ENCODE peak calls at places on chromosomes 16 and 17, in six cellular contexts. Z is H9, I is neuronal stem cell, G is H1, F is trophoblast cell, H is mesenchymal stem cell. J is an unnamed sample.

GRCh38 chr16:81598083-81598482 is 153.5 kb downstream of the CMIP start:
- DNase-seq in Z (no peak), I (no peak), G (no peak), F (no peak), H (no peak), J (no peak)

GRCh38 chr17:50087246-50087911 is 7.8 kb upstream of the PDK2 start:
- DNase-seq in Z (peak), I (peak), G (peak), F (peak), H (peak), J (peak)

GRCh38 chr17:9700754-9701476 is 55.6 kb downstream of the USP43 start:
- DNase-seq in Z (no peak), I (no peak), G (no peak), F (peak), H (no peak), J (no peak)

GRCh38 chr17:19247423-19247822 is 10.3 kb downstream of the EPN2 start:
- DNase-seq in Z (no peak), I (no peak), G (no peak), F (no peak), H (no peak), J (no peak)

GRCh38 chr17:58265266-58265665 is 15.5 kb downstream of the MPO start:
- DNase-seq in Z (no peak), I (no peak), G (no peak), F (no peak), H (no peak), J (no peak)

GRCh38 chr17:53629188-53629587 is 193.5 kb upstream of the KIF2B start:
- DNase-seq in Z (no peak), I (no peak), G (no peak), F (no peak), H (no peak), J (peak)

GRCh38 chr17:70629902-70630301 is 460.6 kb downstream of the KCNJ2 start:
- DNase-seq in Z (no peak), I (no peak), G (no peak), F (no peak), H (no peak), J (peak)

GRCh38 chr17:77571562-77571981 is 386.9 kb upstream of the TNRC6C start:
- DNase-seq in Z (no peak), I (no peak), G (no peak), F (no peak), H (no peak), J (peak)

GRCh38 chr17:10105513-10106001 is 92.8 kb downstream of the GAS7 start:
- DNase-seq in Z (no peak), I (no peak), G (no peak), F (peak), H (peak), J (peak)

GRCh38 chr17:73308017-73308823 is 3.6 kb downstream of the CDC42EP4 start:
- DNase-seq in Z (no peak), I (no peak), G (no peak), F (peak), H (peak), J (peak)

GRCh38 chr17:48494335-48494734 is 36.5 kb downstream of the HOXB1 start:
- DNase-seq in Z (no peak), I (no peak), G (no peak), F (no peak), H (peak), J (peak)

GRCh38 chr16:66932076-66932475 is 2.1 kb downstream of the CIAO2B start:
- DNase-seq in Z (no peak), I (no peak), G (no peak), F (peak), H (no peak), J (no peak)

GRCh38 chr16:75265911-75266701 is 14.7 kb upstream of the BCAR1 start:
- DNase-seq in Z (peak), I (peak), G (peak), F (peak), H (peak), J (peak)

GRCh38 chr17:77382356-77382911 is 241.7 kb downstream of the SEC14L1 start:
- DNase-seq in Z (peak), I (no peak), G (no peak), F (no peak), H (no peak), J (no peak)

DNA sequence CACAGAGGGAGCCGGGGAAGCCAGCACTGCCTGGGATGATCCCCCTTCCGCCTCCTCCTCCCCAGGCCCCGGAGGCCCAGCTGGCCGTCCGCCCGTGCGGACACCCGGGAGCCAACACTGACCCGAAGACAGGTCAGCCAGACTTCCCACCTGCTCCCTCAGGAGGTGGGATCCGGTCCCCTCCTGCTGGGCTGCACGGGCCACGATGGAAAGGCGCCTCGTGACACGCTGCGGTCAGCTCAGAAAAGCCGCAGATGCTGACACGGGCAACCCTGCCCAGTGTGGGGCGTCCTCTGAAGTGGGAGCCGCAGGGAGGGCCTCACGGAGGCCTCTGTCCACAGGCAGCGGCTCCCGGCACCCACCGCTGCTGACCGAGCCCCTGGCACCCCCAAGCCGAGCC is 49.3 kb downstream of the CBFA2T3 start:
- DNase-seq in Z (no peak), I (no peak), G (no peak), F (no peak), H (no peak), J (no peak)
- H3K14ac ChIP-seq in Z (no peak), I (peak), G (no peak), F (no peak), H (no peak), J (no peak)

GRCh38 chr16:86905302-86905701 is 327.0 kb downstream of the FOXL1 start:
- DNase-seq in Z (no peak), I (no peak), G (no peak), F (no peak), H (no peak), J (no peak)
- H3K14ac ChIP-seq in Z (no peak), I (no peak), G (no peak), F (no peak), H (no peak), J (no peak)

GRCh38 chr17:39619786-39620101 is 7.0 kb upstream of the PPP1R1B start:
- DNase-seq in Z (no peak), I (no peak), G (no peak), F (no peak), H (no peak), J (no peak)
- H3K14ac ChIP-seq in Z (no peak), I (no peak), G (no peak), F (no peak), H (no peak), J (no peak)

DNA sequence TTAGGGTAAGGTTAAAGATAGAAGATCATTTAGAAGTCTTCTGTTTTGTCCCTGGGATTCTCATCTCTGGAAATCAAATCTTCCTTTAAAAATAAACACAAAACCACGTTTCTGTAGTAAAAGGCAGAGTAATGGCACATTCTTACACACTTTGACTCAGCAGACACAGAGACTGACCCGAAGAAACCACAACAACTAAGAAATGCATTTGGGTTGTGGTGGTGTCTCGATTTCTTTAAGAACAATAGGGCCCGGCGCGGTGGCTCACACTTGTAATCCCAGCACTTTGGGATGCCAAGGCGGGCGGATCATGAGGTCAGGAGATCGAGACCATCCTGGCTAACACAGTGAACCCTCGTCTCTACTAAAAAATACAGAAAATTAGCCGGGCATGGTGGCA is 54.9 kb upstream of the MYH10 start:
- DNase-seq in Z (no peak), I (no peak), G (no peak), F (no peak), H (no peak), J (no peak)
- H3K14ac ChIP-seq in Z (no peak), I (no peak), G (no peak), F (no peak), H (no peak), J (no peak)

GRCh38 chr16:51710930-51711563 is 560.0 kb upstream of the SALL1 start:
- DNase-seq in Z (no peak), I (no peak), G (no peak), F (no peak), H (no peak), J (no peak)

GRCh38 chr16:51716195-51716594 is 565.1 kb upstream of the SALL1 start:
- DNase-seq in Z (no peak), I (no peak), G (no peak), F (no peak), H (no peak), J (no peak)

GRCh38 chr16:51710186-51710585 is 559.1 kb upstream of the SALL1 start:
- DNase-seq in Z (no peak), I (no peak), G (no peak), F (no peak), H (no peak), J (no peak)

GRCh38 chr16:51708861-51709260 is 557.8 kb upstream of the SALL1 start:
- DNase-seq in Z (no peak), I (no peak), G (no peak), F (no peak), H (no peak), J (no peak)

GRCh38 chr16:51713502-51713901 is 562.4 kb upstream of the SALL1 start:
- DNase-seq in Z (no peak), I (no peak), G (no peak), F (no peak), H (no peak), J (no peak)
- H3K14ac ChIP-seq in Z (no peak), I (no peak), G (no peak), F (no peak), H (no peak), J (no peak)

GRCh38 chr17:61088556-61088955 is 311.1 kb upstream of the TBX2 start:
- DNase-seq in Z (no peak), I (no peak), G (no peak), F (no peak), H (peak), J (peak)

DNA sequence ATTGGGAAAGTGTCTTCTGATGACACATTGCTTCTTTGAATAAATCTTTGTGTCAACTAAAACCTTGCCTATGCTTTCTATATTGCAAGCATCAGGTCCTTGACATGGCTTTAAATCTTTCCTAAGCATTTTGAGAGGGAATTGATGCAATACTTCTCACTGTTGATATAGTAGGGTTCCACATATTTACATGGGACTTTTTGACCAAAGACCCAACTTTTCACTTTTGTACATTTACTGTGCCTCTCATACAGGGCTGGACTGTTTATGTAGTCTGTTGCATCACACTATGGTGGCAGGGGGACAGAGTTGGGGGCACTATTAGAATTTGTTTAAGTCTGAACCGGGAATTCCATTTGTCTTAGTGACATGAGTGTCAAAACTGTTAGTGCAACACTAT is 308.5 kb upstream of the TBX2 start:
- DNase-seq in Z (no peak), I (no peak), G (no peak), F (no peak), H (peak), J (no peak)
- H3K14ac ChIP-seq in Z (no peak), I (no peak), G (no peak), F (no peak), H (no peak), J (no peak)

DNA sequence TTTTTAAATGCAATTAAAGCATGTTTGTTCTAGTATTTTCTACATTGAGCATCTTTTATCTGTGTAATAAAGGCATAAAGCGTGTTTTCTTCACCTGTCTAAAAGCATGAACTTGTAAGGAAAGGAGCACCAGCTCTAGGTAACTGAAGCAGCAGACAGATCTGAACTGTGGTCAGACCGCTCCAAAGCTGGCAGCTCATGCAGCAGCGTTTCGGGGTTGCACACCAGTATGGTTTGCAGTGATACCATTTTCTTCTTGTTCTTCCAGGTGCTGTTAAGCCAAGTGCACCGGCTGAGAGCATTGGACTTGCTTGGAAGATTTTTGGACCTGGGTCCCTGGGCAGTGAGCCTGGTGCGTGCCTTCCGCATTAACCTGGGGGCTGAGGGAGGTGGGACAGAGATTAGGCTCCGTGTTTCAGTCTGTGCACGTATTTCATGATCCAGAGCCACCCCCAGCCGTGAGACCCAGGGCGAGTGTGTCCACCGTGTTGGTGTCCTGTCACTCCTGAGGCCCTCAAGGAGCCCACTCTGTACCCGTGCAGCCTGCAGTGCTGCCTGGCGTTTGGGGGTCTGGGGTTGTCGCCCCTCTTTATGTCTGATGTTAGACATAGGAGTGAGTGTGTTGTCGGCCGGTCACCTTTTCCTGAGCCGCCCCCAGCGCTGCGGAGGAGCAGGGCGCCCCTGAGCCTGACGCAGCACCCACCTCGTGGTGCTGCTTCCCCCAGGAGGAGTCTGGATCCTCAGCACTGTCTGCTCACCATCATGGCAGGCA is 136.3 kb upstream of the CHMP6 start:
- DNase-seq in Z (no peak), I (no peak), G (no peak), F (no peak), H (no peak), J (no peak)
- H3K14ac ChIP-seq in Z (no peak), I (no peak), G (no peak), F (peak), H (peak), J (peak)

GRCh38 chr16:30380072-30380471 is 2.3 kb downstream of the SEPTIN1 start:
- DNase-seq in Z (no peak), I (no peak), G (no peak), F (no peak), H (no peak), J (no peak)

GRCh38 chr16:30380801-30381208 is 1.6 kb downstream of the SEPTIN1 start:
- DNase-seq in Z (no peak), I (no peak), G (no peak), F (no peak), H (no peak), J (no peak)

GRCh38 chr16:30378236-30379164 is 3.9 kb downstream of the SEPTIN1 start:
- DNase-seq in Z (peak), I (peak), G (peak), F (peak), H (peak), J (peak)

GRCh38 chr16:30377812-30378235 is 3.2 kb downstream of the MYL11 start:
- DNase-seq in Z (peak), I (peak), G (no peak), F (peak), H (peak), J (peak)

DNA sequence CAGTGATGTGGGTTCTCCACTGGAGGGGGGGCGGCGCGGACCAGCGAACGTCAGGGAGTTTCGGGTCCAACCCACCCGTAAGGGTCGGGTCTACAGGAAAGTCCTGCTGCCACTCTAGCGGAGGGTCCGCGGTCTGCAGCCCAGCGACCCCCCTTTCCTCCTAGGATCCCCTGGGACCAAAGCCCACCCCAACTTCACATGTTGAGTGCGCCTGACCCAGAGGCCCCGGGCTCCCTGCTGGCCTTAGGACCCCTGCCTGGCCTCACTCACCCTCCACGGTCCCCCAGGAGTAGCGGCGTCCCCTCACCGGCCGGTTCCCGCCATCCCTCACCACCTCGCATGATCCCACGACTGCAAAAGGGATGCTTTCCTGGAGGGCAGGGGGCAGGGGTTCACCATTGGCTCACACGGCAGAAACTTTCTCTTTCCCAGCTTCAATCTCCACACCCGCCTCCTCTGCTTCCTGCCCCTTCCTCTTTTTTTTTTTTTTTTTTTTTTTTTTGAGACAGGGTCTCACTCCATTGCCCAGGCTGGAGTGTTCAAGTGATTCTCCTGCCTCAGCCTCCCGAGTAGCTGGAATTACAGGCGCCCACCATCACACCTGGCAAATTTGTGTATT is 3.1 kb downstream of the SEPTIN1 start:
- DNase-seq in Z (no peak), I (no peak), G (no peak), F (no peak), H (no peak), J (no peak)
- H3K14ac ChIP-seq in Z (no peak), I (peak), G (no peak), F (peak), H (peak), J (peak)

GRCh38 chr16:11580451-11581086 is 6.2 kb downstream of the LITAF start:
- DNase-seq in Z (no peak), I (no peak), G (no peak), F (no peak), H (no peak), J (no peak)
- H3K14ac ChIP-seq in Z (no peak), I (no peak), G (no peak), F (no peak), H (no peak), J (no peak)

J was measured in IMR-90.